ENCODE peak calls at places on chromosomes 1 and 21, in eight cellular contexts. Z is endothelial cell; L is C1 segment of cervical spinal cord; N is stimulated activated CD8-positive, alpha-beta memory T cell treated with anti-CD3 and anti-CD28 coated beads, Interleukin-15, amount 100 ng/mL, for 24 hours; M is fibroblast of pulmonary artery; S is heart right ventricle; F is NB4; D is T1000. H is an unnamed sample.

GRCh38 chr1:62140666-62141065 is 54.0 kb upstream of the L1TD1 start:
- DNase-seq in S (no peak), M (no peak), Z (no peak), N (no peak), L (no peak), F (no peak), D (no peak), H (no peak)

GRCh38 chr1:16013220-16013907 is 4.5 kb downstream of the HSPB7 start:
- DNase-seq in N (no peak), Z (no peak), F (peak), D (peak), L (peak), M (peak), S (peak), H (no peak)

GRCh38 chr1:58883037-58883887 is 99.4 kb upstream of the JUN start:
- DNase-seq in F (peak), N (no peak), M (peak), Z (no peak), L (peak), S (peak), D (peak), H (peak)

GRCh38 chr21:45224189-45224938 is 63.3 kb downstream of the POFUT2 start:
- DNase-seq in N (no peak), S (no peak), F (no peak), Z (no peak), M (no peak), L (no peak), D (no peak), H (no peak)

GRCh38 chr21:45959779-45960390 is 21.7 kb upstream of the COL6A1 start:
- DNase-seq in D (no peak), L (no peak), M (no peak), S (no peak), N (no peak), Z (no peak), F (no peak), H (no peak)

GRCh38 chr1:230416430-230416829 is 9.7 kb downstream of the PGBD5 start:
- DNase-seq in L (no peak), S (no peak), Z (no peak), F (no peak), D (no peak), N (no peak), M (no peak), H (no peak)

GRCh38 chr1:162283657-162284056 is 93.0 kb downstream of the SPATA46 start:
- DNase-seq in M (no peak), N (no peak), Z (no peak), F (no peak), L (no peak), S (peak), D (no peak), H (no peak)

GRCh38 chr1:113534130-113534817 is 144.0 kb downstream of the MAGI3 start:
- DNase-seq in Z (no peak), D (peak), F (no peak), S (no peak), L (no peak), N (no peak), M (peak), H (no peak)

GRCh38 chr1:221022331-221022730 is 143.1 kb downstream of the HLX start:
- DNase-seq in Z (no peak), M (no peak), N (no peak), D (no peak), S (no peak), F (no peak), L (no peak), H (no peak)

GRCh38 chr1:218874313-218874712 is 299.4 kb upstream of the LYPLAL1 start:
- DNase-seq in L (no peak), D (no peak), Z (no peak), F (peak), M (peak), S (no peak), N (no peak), H (peak)

GRCh38 chr21:39048064-39048463 is 135.2 kb downstream of the PSMG1 start:
- DNase-seq in F (no peak), N (no peak), D (peak), S (no peak), M (peak), L (no peak), Z (peak), H (no peak)

GRCh38 chr1:58722414-58722813 is 22.6 kb upstream of the MYSM1 start:
- DNase-seq in Z (no peak), L (no peak), S (no peak), D (no peak), F (no peak), M (no peak), N (no peak), H (no peak)

GRCh38 chr1:18875107-18875795 is 15.8 kb upstream of the TAS1R2 start:
- DNase-seq in D (peak), L (peak), M (peak), N (peak), Z (peak), S (peak), F (peak), H (no peak)

GRCh38 chr1:54973205-54973921 is 7.1 kb upstream of the TMEM61 start:
- DNase-seq in F (no peak), L (peak), N (no peak), Z (peak), S (peak), M (peak), D (no peak), H (no peak)

GRCh38 chr1:180188103-180188506 is 33.4 kb downstream of the QSOX1 start:
- DNase-seq in F (peak), L (no peak), D (peak), S (peak), M (peak), N (no peak), Z (peak), H (peak)

GRCh38 chr1:43430831-43431230 is 22.9 kb downstream of the HYI start:
- DNase-seq in N (no peak), D (no peak), L (no peak), Z (no peak), F (no peak), M (no peak), S (no peak), H (no peak)

GRCh38 chr1:183598386-183598785 is 8.1 kb upstream of the NCF2 start:
- DNase-seq in F (no peak), N (no peak), D (no peak), Z (no peak), M (no peak), L (no peak), S (no peak), H (no peak)

GRCh38 chr1:100353073-100353801 is 931 bp downstream of the CDC14A start:
- DNase-seq in Z (peak), S (peak), L (no peak), M (no peak), N (no peak), D (no peak), F (peak), H (no peak)

GRCh38 chr21:32565856-32566465 is 19.4 kb downstream of the TCP10L start:
- DNase-seq in N (no peak), F (no peak), M (peak), L (no peak), S (no peak), D (no peak), Z (no peak), H (no peak)

GRCh38 chr1:161145832-161146231 is 7.9 kb upstream of the UFC1 start:
- DNase-seq in M (no peak), N (no peak), L (no peak), F (no peak), D (no peak), Z (no peak), S (no peak), H (no peak)

GRCh38 chr1:63833346-63834065 is 59.7 kb downstream of the ROR1 start:
- DNase-seq in L (no peak), F (no peak), D (no peak), Z (no peak), N (no peak), M (no peak), S (no peak), H (no peak)

GRCh38 chr1:232925421-232926202 is 24.8 kb upstream of the NTPCR start:
- DNase-seq in D (no peak), N (no peak), Z (no peak), S (no peak), F (no peak), M (no peak), L (no peak), H (no peak)

GRCh38 chr1:6416906-6417305 is 2.8 kb downstream of the HES2 start:
- DNase-seq in L (no peak), N (no peak), F (no peak), D (no peak), Z (no peak), S (no peak), M (no peak), H (no peak)

GRCh38 chr21:32456497-32456918 is 44.0 kb downstream of the EVA1C start:
- DNase-seq in N (no peak), D (no peak), F (no peak), M (peak), Z (no peak), S (no peak), L (no peak), H (no peak)

GRCh38 chr1:32754282-32755097 is 51.9 kb upstream of the SYNC start:
- DNase-seq in F (no peak), N (no peak), D (no peak), L (no peak), S (no peak), Z (no peak), M (peak), H (no peak)

GRCh38 chr1:245177071-245177900 is 22.5 kb downstream of the KIF26B start:
- DNase-seq in L (no peak), D (no peak), N (no peak), F (no peak), M (no peak), S (no peak), Z (no peak), H (no peak)

GRCh38 chr21:46634966-46635323 is 529 bp upstream of the PRMT2 start:
- DNase-seq in M (peak), S (no peak), F (peak), L (peak), N (no peak), Z (no peak), D (no peak), H (peak)

GRCh38 chr1:8090241-8090702 is 64.2 kb upstream of the ERRFI1 start:
- DNase-seq in F (no peak), Z (no peak), M (peak), N (no peak), L (no peak), S (no peak), D (no peak), H (no peak)

GRCh38 chr1:40844079-40844478 is 18.1 kb downstream of the CITED4 start:
- DNase-seq in Z (no peak), S (no peak), N (no peak), L (no peak), M (no peak), D (no peak), F (no peak), H (no peak)

GRCh38 chr1:62335656-62336055 is 16.4 kb upstream of the KANK4 start:
- DNase-seq in F (peak), S (no peak), D (no peak), N (no peak), M (no peak), Z (no peak), L (no peak), H (no peak)

GRCh38 chr1:205988585-205988995 is 14.6 kb downstream of the RAB7B start:
- DNase-seq in N (no peak), D (no peak), M (no peak), L (no peak), Z (no peak), S (no peak), F (no peak), H (no peak)

H was measured in GF-D8.